ENCODE peak calls at places on chromosomes 11 and 22, in five cellular contexts. One of them, this sample, is unnamed.

GRCh38 chr11:26276798-26277424 is 55.0 kb upstream of the ANO3 start:
- DNase-seq in tibial nerve: peak; percentile 21
- DNase-seq in cardiac fibroblast: peak; percentile 82
- DNase-seq in GM12865: peak; percentile 66
- DNase-seq in heart right ventricle: peak; percentile 28
- DNase-seq in this sample: peak; percentile 38

GRCh38 chr11:14593671-14594070 is 49.9 kb upstream of the PDE3B start:
- DNase-seq in tibial nerve: no peak
- DNase-seq in cardiac fibroblast: no peak
- DNase-seq in GM12865: no peak
- DNase-seq in heart right ventricle: no peak
- DNase-seq in this sample: no peak

GRCh38 chr11:73509188-73509587 is 88.7 kb downstream of the FAM168A start:
- DNase-seq in tibial nerve: no peak
- DNase-seq in cardiac fibroblast: no peak
- DNase-seq in GM12865: no peak
- DNase-seq in heart right ventricle: no peak
- DNase-seq in this sample: no peak

GRCh38 chr22:19714320-19715252 is at the start of gene SEPTIN5:
- DNase-seq in tibial nerve: no peak
- DNase-seq in cardiac fibroblast: no peak
- DNase-seq in GM12865: no peak
- DNase-seq in heart right ventricle: no peak
- DNase-seq in this sample: no peak

GRCh38 chr11:12483604-12484003 is 106.2 kb downstream of the PARVA start:
- DNase-seq in tibial nerve: no peak
- DNase-seq in cardiac fibroblast: no peak
- DNase-seq in GM12865: no peak
- DNase-seq in heart right ventricle: no peak
- DNase-seq in this sample: no peak

GRCh38 chr11:67265633-67266423 is 445 bp upstream of the GRK2 start:
- DNase-seq in tibial nerve: peak; percentile 59
- DNase-seq in cardiac fibroblast: peak; percentile 70
- DNase-seq in GM12865: peak; percentile 81
- DNase-seq in heart right ventricle: peak; percentile 70
- DNase-seq in this sample: no peak

GRCh38 chr22:23373601-23374000 is 193.3 kb downstream of the BCR start:
- DNase-seq in tibial nerve: no peak
- DNase-seq in cardiac fibroblast: no peak
- DNase-seq in GM12865: no peak
- DNase-seq in heart right ventricle: no peak
- DNase-seq in this sample: no peak

GRCh38 chr22:23826510-23827350 is 12.1 kb downstream of the DERL3 start:
- DNase-seq in tibial nerve: no peak
- DNase-seq in cardiac fibroblast: peak; percentile 26
- DNase-seq in GM12865: no peak
- DNase-seq in heart right ventricle: no peak
- DNase-seq in this sample: no peak

GRCh38 chr11:12897390-12897789 is 111.7 kb upstream of the RASSF10 start:
- DNase-seq in tibial nerve: no peak
- DNase-seq in cardiac fibroblast: no peak
- DNase-seq in GM12865: no peak
- DNase-seq in heart right ventricle: peak; percentile 75
- DNase-seq in this sample: no peak

GRCh38 chr11:128776434-128777284 is 82.8 kb downstream of the FLI1 start:
- DNase-seq in tibial nerve: no peak
- DNase-seq in cardiac fibroblast: peak; percentile 71
- DNase-seq in GM12865: peak; percentile 47
- DNase-seq in heart right ventricle: peak; percentile 67
- DNase-seq in this sample: no peak

GRCh38 chr11:63508009-63508408 is 2.1 kb downstream of the LGALS12 start:
- DNase-seq in tibial nerve: no peak
- DNase-seq in cardiac fibroblast: peak; percentile 57
- DNase-seq in GM12865: peak; percentile 48
- DNase-seq in heart right ventricle: peak; percentile 55
- DNase-seq in this sample: no peak

GRCh38 chr11:65288706-65289536 is 25.7 kb upstream of the CDC42EP2 start:
- DNase-seq in tibial nerve: peak; percentile 58
- DNase-seq in cardiac fibroblast: no peak
- DNase-seq in GM12865: no peak
- DNase-seq in heart right ventricle: no peak
- DNase-seq in this sample: peak; percentile 37

GRCh38 chr11:2582436-2582931 is 117.3 kb downstream of the KCNQ1OT1 start:
- DNase-seq in tibial nerve: peak; percentile 2
- DNase-seq in cardiac fibroblast: no peak
- DNase-seq in GM12865: no peak
- DNase-seq in heart right ventricle: no peak
- DNase-seq in this sample: no peak

GRCh38 chr11:69683764-69684333 is 8.7 kb upstream of the LTO1 start:
- DNase-seq in tibial nerve: no peak
- DNase-seq in cardiac fibroblast: no peak
- DNase-seq in GM12865: no peak
- DNase-seq in heart right ventricle: no peak
- DNase-seq in this sample: no peak
- TF ChIP-seq CTCF in tibial nerve: no peak
- TF ChIP-seq CTCF in cardiac fibroblast: peak; percentile 56
- TF ChIP-seq CTCF in GM12865: peak; percentile 29
- TF ChIP-seq CTCF in heart right ventricle: peak; percentile 31
- TF ChIP-seq CTCF in this sample: no peak

GRCh38 chr11:95788921-95789505 is 569 bp downstream of the FAM76B start:
- DNase-seq in tibial nerve: no peak
- DNase-seq in cardiac fibroblast: peak; percentile 47
- DNase-seq in GM12865: peak; percentile 49
- DNase-seq in heart right ventricle: peak; percentile 6
- DNase-seq in this sample: no peak
- TF ChIP-seq CTCF in tibial nerve: no peak
- TF ChIP-seq CTCF in cardiac fibroblast: peak; percentile 37
- TF ChIP-seq CTCF in GM12865: no peak
- TF ChIP-seq CTCF in heart right ventricle: no peak
- TF ChIP-seq CTCF in this sample: peak; percentile 41

DNA sequence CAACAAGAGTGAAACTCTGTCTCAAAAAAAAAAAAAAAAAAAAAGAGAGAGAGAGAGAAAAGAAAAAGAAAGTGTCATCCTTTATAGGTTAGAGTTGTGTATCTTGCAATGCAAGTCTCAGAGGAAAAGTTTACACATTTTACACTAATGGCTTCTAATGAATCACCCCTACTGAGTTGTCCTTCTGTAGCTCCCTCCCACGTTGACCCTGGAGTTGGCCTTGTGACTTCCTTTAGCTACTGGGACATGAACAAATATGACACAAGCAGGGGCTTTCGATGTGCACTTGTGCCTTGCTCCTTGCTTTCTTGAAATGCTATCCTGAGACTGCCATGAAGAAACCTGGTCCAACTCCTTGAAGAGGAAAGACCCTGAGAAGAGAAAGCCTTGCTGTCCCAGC is 2.4 kb upstream of the SMCO4 start:
- DNase-seq in tibial nerve: no peak
- DNase-seq in cardiac fibroblast: no peak
- DNase-seq in GM12865: no peak
- DNase-seq in heart right ventricle: no peak
- DNase-seq in this sample: no peak
- TF ChIP-seq CTCF in tibial nerve: no peak
- TF ChIP-seq CTCF in cardiac fibroblast: no peak
- TF ChIP-seq CTCF in GM12865: no peak
- TF ChIP-seq CTCF in heart right ventricle: no peak
- TF ChIP-seq CTCF in this sample: no peak

GRCh38 chr11:27528711-27529110 is 22.1 kb upstream of the LIN7C start:
- DNase-seq in tibial nerve: no peak
- DNase-seq in cardiac fibroblast: no peak
- DNase-seq in GM12865: no peak
- DNase-seq in heart right ventricle: no peak
- DNase-seq in this sample: no peak
- TF ChIP-seq CTCF in tibial nerve: no peak
- TF ChIP-seq CTCF in cardiac fibroblast: no peak
- TF ChIP-seq CTCF in GM12865: no peak
- TF ChIP-seq CTCF in heart right ventricle: no peak
- TF ChIP-seq CTCF in this sample: no peak

GRCh38 chr11:113314389-113315301 is at the start of gene TTC12:
- DNase-seq in tibial nerve: peak; percentile 89
- DNase-seq in cardiac fibroblast: peak; percentile 93
- DNase-seq in GM12865: peak; percentile 94
- DNase-seq in heart right ventricle: peak; percentile 94
- DNase-seq in this sample: peak; percentile 50
- TF ChIP-seq CTCF in tibial nerve: peak; percentile 25
- TF ChIP-seq CTCF in cardiac fibroblast: no peak
- TF ChIP-seq CTCF in GM12865: no peak
- TF ChIP-seq CTCF in heart right ventricle: no peak
- TF ChIP-seq CTCF in this sample: no peak

DNA sequence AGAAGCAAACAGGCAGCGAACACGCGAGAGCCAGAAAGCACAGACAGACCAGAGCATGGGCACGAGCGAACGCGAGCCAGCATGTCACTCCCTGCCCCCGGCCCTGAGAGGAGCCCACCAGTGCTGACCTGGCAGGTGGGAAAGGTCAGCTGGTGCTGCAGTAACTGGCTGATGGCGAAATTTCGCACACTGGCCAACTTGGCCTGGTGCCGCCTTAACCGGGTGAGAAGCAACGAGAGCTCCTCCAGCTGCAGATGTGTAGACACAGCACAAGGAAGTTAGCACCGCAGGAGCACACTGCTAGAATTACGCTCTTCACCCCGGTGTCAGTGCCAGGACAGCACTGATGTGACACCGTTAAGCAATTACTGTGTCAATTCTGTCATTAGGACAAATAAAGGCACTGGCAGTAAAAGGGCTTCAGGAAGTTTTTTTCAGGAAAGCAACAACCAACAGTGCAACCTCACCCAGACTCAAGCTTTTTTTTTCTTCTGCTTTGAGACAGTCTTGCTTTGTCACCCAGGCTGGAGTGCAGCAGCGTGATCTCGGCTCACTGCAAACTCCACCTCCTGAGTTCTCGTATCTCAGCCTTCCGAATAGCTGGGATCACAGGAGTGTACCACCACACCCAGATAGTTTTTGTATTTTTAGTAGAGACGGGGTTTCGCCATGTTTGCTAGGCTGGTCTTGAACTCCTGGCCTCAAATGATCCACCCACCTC is 76.8 kb downstream of the C11orf58 start:
- DNase-seq in tibial nerve: peak; percentile 45
- DNase-seq in cardiac fibroblast: peak; percentile 58
- DNase-seq in GM12865: no peak
- DNase-seq in heart right ventricle: peak; percentile 48
- DNase-seq in this sample: no peak
- TF ChIP-seq CTCF in tibial nerve: no peak
- TF ChIP-seq CTCF in cardiac fibroblast: no peak
- TF ChIP-seq CTCF in GM12865: no peak
- TF ChIP-seq CTCF in heart right ventricle: no peak
- TF ChIP-seq CTCF in this sample: no peak